ENCODE peak calls at places on chromosomes 2 and 18, in six cellular contexts. J is stomach, R is OCI-LY7, Z is fibroblast of villous mesenchyme, C is cardiac fibroblast, E is epithelial cell of esophagus. F is an unnamed sample.

GRCh38 chr2:117724035-117724434 is 90.5 kb upstream of the DDX18 start:
- DNase-seq in J (no peak), R (no peak), Z (no peak), C (no peak), E (peak), F (no peak)

GRCh38 chr2:137975280-137976271 is 11.3 kb downstream of the HNMT start:
- DNase-seq in J (no peak), R (no peak), Z (no peak), C (no peak), E (peak), F (no peak)

GRCh38 chr18:32049393-32050161 is 31.0 kb downstream of the RNF125 start:
- DNase-seq in J (peak), R (peak), Z (no peak), C (no peak), E (peak), F (peak)

GRCh38 chr2:241965931-241966412 is 96.4 kb downstream of the RTP5 start:
- DNase-seq in J (peak), R (peak), Z (peak), C (peak), E (peak), F (peak)

GRCh38 chr2:109134741-109135571 is 6.0 kb downstream of the SH3RF3 start:
- DNase-seq in J (no peak), R (no peak), Z (no peak), C (no peak), E (no peak), F (peak)

GRCh38 chr18:69628774-69629359 is 228.2 kb downstream of the DOK6 start:
- DNase-seq in J (no peak), R (no peak), Z (no peak), C (no peak), E (no peak), F (no peak)

GRCh38 chr2:170324640-170325046 is 146.7 kb downstream of the MYO3B start:
- DNase-seq in J (peak), R (peak), Z (peak), C (peak), E (peak), F (peak)

GRCh38 chr2:3631161-3631850 is 26.7 kb upstream of the ALLC start:
- DNase-seq in J (peak), R (no peak), Z (no peak), C (no peak), E (no peak), F (no peak)

GRCh38 chr2:214547931-214548330 is 137.1 kb downstream of the VWC2L start:
- DNase-seq in J (no peak), R (no peak), Z (no peak), C (no peak), E (no peak), F (no peak)

GRCh38 chr18:43952398-43952797 is 675.1 kb upstream of the SYT4 start:
- DNase-seq in J (no peak), R (no peak), Z (peak), C (no peak), E (no peak), F (no peak)

DNA sequence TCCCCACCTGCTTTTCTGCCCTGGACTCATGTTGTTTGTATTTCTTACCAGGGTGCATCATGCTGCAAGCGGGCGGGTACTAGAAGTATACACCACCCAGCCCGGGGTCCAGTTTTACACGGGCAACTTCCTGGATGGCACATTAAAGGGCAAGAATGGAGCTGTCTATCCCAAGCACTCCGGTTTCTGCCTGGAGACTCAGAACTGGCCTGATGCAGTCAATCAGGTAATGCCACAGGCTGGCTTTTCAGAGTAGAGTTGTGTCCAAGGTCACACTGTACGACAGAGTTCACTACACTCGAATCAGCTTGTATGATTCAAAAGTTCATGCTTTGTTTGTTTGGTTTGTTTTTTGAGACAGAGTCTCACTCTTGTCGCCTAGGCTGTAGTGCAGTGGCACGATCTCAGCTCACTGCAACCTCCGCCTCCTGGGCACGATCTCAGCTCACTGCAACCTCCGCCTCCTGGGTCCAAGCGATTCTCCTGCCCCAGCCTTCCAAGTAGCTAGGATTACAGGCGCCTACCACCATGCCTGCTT is 19.4 kb downstream of the SRSF7 start:
- DNase-seq in J (no peak), R (no peak), Z (no peak), C (no peak), E (no peak), F (no peak)
- TF ChIP-seq CTCF in J (no peak), R (no peak), Z (no peak), C (no peak), E (no peak), F (no peak)

GRCh38 chr2:44928660-44929471 is 12.6 kb upstream of the SIX3 start:
- DNase-seq in J (no peak), R (no peak), Z (no peak), C (no peak), E (no peak), F (no peak)
- H3K4me3 ChIP-seq in J (peak), R (no peak), Z (no peak), C (no peak), E (no peak), F (no peak)

DNA sequence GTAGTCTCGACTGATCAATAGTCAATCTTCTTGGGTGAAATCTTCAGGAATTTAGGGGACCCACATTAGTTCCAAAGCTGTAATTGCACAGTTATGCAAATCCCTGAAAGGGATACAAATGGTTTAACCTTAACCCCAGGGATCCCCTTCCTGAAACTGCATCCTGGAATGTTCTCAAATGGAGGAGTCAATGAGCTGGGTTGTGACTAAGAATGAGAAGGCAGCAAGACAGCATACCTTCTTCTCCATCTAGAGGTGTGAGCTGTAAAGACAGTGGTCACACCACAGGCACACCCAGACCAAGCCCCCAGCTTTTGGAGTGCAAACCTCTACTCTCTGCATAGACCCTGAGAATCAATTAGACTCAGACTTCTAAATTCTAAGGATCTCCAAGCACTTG is 164.7 kb upstream of the MEIS1 start:
- DNase-seq in J (no peak), R (no peak), Z (no peak), C (no peak), E (peak), F (no peak)
- TF ChIP-seq CTCF in J (no peak), R (no peak), Z (no peak), C (no peak), E (peak), F (no peak)

GRCh38 chr2:240643811-240644150 is 18.5 kb downstream of the GPR35 start:
- DNase-seq in J (peak), R (no peak), Z (no peak), C (no peak), E (no peak), F (no peak)

GRCh38 chr2:240643093-240643810 is 18.0 kb downstream of the GPR35 start:
- DNase-seq in J (peak), R (no peak), Z (no peak), C (no peak), E (no peak), F (no peak)

GRCh38 chr2:240640939-240641338 is 15.7 kb downstream of the GPR35 start:
- DNase-seq in J (peak), R (no peak), Z (peak), C (peak), E (no peak), F (no peak)

GRCh38 chr2:240642806-240643092 is 17.5 kb downstream of the GPR35 start:
- DNase-seq in J (no peak), R (no peak), Z (no peak), C (no peak), E (no peak), F (no peak)

GRCh38 chr2:240642061-240642805 is 17.0 kb downstream of the GPR35 start:
- DNase-seq in J (peak), R (no peak), Z (no peak), C (no peak), E (no peak), F (no peak)
- H3K4me3 ChIP-seq in J (no peak), R (no peak), Z (no peak), C (no peak), E (no peak), F (no peak)

DNA sequence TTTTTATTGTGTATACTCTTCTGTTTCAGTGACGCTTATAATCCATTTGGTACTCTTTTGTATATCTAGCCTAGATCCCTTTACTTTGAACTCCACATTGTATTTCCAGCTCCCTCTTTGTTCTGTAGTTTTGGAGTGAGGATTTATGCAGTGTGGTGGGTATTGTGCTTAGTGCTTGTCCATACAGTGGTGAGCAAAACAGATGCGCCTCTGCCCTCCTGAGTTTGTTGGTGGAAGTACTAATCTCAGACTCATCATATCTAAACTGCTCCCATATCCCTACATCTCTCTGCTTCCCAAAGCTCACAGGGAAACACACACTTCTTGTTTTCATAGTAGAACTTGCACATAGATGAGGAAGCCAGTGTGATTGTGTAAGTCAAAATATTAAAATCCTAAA is 12.1 kb downstream of the PTCD3 start:
- DNase-seq in J (no peak), R (no peak), Z (no peak), C (no peak), E (no peak), F (no peak)
- TF ChIP-seq CTCF in J (no peak), R (no peak), Z (no peak), C (no peak), E (no peak), F (no peak)

DNA sequence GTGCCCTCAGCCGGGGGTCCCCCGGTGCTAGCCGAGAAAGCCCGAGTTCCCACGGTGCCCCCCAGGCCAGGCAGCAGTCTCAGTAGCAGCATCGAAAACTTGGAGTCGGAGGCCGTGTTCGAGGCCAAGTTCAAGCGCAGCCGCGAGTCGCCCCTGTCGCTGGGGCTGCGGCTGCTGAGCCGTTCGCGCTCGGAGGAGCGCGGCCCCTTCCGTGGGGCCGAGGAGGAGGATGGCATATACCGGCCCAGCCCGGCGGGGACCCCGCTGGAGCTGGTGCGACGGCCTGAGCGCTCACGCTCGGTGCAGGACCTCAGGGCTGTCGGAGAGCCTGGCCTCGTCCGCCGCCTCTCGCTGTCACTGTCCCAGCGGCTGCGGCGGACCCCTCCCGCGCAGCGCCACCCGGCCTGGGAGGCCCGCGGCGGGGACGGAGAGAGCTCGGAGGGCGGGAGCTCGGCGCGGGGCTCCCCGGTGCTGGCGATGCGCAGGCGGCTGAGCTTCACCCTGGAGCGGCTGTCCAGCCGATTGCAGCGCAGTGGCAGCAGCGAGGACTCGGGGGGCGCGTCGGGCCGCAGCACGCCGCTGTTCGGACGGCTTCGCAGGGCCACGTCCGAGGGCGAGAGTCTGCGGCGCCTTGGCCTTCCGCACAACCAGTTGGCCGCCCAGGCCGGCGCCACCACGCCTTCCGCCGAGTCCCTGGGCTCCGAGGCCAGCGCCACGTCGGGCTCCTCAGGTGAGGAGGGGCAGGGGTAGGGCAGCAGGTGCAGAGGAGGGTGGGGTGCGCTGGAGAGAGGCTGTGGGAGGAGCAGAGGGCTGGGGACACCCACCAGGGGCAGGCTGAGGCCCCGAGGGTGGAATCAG is 14.1 kb upstream of the GMPPA start:
- DNase-seq in J (no peak), R (no peak), Z (no peak), C (no peak), E (no peak), F (no peak)
- H3K4me3 ChIP-seq in J (peak), R (no peak), Z (peak), C (no peak), E (no peak), F (no peak)

DNA sequence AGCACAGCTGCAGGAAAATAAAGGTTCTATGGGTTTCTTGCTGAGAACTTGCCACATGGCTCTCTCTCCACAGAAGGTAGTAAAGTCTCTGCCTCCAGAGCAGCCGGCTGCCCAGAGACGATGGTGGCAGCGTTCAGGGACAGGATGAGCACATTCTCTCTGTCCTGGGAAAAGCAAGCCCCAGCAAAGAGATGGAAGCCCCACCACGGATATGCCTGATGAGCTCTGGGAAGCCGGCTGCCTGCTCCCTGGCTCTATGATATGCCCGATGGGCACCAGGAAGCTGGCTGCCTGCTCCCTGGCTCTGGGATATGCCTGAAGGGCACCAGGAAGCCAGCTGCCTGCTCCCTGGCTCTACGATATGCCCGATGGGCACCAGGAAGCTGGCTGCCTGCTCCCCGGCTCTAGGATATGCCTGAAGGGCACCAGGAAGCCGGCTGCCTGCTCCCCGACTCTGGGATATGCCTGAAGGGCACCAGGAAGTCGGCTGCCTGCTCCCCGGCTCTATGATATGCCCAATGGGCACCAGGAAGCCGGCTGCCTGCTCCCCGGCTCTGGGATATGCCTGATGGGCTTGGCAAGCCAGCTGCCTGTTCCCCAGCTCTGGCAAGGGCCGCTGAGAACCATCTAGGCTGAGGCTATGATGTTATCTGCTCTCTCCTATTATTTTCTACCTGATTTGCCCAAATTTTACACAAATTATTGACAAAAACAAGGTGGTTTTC is 21.5 kb upstream of the SNTG2 start:
- DNase-seq in J (no peak), R (no peak), Z (no peak), C (no peak), E (no peak), F (no peak)
- TF ChIP-seq CTCF in J (no peak), R (no peak), Z (no peak), C (no peak), E (no peak), F (no peak)

DNA sequence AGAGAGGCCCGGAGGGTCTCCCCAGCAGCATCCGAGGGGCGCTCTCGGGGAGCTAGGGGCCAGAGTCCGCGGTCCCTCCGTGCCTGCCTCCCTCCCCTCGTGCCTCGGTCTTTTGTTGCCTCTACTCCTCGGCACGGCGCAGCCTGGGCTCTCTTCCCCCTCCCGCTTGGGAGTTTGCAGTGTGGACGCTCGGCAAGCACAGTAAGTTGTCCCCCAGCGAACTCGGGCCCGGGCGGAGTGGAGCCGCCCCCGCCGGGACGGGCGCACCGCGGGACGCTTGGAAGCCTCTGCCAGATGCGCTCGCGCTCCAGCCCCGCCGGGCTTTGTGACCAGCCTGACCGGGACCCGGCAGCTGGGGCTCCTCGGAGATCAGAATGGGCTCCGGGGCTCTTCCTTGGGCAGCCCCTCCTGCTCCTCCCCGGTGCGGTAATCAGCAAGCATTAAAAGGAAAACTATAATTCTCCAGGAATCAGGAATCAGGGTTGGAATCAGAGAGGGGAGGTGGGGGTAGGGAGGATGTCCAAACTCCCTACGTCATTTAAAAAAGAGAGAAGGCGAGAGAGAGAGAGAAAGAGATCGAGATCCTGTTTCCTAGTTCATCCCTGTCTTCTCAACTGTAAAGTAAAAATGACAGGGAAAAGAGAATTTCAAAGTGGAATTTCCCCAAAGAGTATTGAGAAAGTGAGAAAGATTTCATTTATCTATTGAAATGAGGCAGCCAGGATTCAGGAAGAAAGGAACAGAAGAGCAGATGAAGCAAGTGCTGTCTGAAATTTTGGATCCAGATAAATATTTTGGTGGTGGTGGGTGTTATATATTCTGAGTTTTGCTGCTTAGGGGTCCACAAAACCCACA is 791 bp upstream of the TMEM200C start:
- DNase-seq in J (no peak), R (no peak), Z (no peak), C (no peak), E (no peak), F (peak)
- H3K4me3 ChIP-seq in J (peak), R (no peak), Z (no peak), C (peak), E (no peak), F (peak)